ENCODE peak calls at places on chromosome 10, in four cellular contexts. One of them, this sample, is unnamed.

GRCh38 chr10:79976999-79977398 is 28.1 kb upstream of the SFTPD start:
- DNase-seq in H1: no peak
- DNase-seq in SK-N-SH: no peak
- DNase-seq in HepG2: no peak
- DNase-seq in this sample: no peak

GRCh38 chr10:53005612-53006325 is 233.2 kb upstream of the MBL2 start:
- DNase-seq in HepG2: no peak
- DNase-seq in H1: no peak
- DNase-seq in SK-N-SH: no peak
- DNase-seq in this sample: no peak

GRCh38 chr10:133127291-133128125 is 32.5 kb upstream of the KNDC1 start:
- DNase-seq in H1: no peak
- DNase-seq in SK-N-SH: peak; percentile 79
- DNase-seq in HepG2: no peak
- DNase-seq in this sample: no peak

GRCh38 chr10:15847481-15847880 is 12.8 kb downstream of the MINDY3 start:
- DNase-seq in H1: no peak
- DNase-seq in HepG2: no peak
- DNase-seq in SK-N-SH: no peak
- DNase-seq in this sample: no peak

GRCh38 chr10:71685554-71686202 is 33.9 kb downstream of the C10orf105 start:
- DNase-seq in H1: no peak
- DNase-seq in HepG2: no peak
- DNase-seq in SK-N-SH: no peak
- DNase-seq in this sample: no peak

GRCh38 chr10:102642553-102643345 is 1.5 kb upstream of the TRIM8 start:
- DNase-seq in HepG2: peak; percentile 50
- DNase-seq in H1: no peak
- DNase-seq in SK-N-SH: peak; percentile 62
- DNase-seq in this sample: peak; percentile 79

GRCh38 chr10:59754951-59755350 is 1.7 kb upstream of the MRLN start:
- DNase-seq in SK-N-SH: no peak
- DNase-seq in HepG2: no peak
- DNase-seq in H1: no peak
- DNase-seq in this sample: no peak

GRCh38 chr10:97731346-97732051 is 5.4 kb upstream of the ZFYVE27 start:
- DNase-seq in H1: no peak
- DNase-seq in SK-N-SH: peak; percentile 70
- DNase-seq in HepG2: peak; percentile 66
- DNase-seq in this sample: peak; percentile 64

GRCh38 chr10:120942806-120943413 is 91.7 kb downstream of the WDR11 start:
- DNase-seq in SK-N-SH: peak; percentile 86
- DNase-seq in HepG2: peak; percentile 32
- DNase-seq in H1: peak; percentile 81
- DNase-seq in this sample: peak; percentile 87

GRCh38 chr10:30176182-30176581 is 116.8 kb upstream of the JCAD start:
- DNase-seq in H1: no peak
- DNase-seq in HepG2: no peak
- DNase-seq in SK-N-SH: no peak
- DNase-seq in this sample: no peak

GRCh38 chr10:80405636-80406035 is 2.7 kb upstream of the PRXL2A start:
- DNase-seq in SK-N-SH: no peak
- DNase-seq in H1: no peak
- DNase-seq in HepG2: no peak
- DNase-seq in this sample: no peak

GRCh38 chr10:76632158-76633051 is 1005.2 kb downstream of the KCNMA1 start:
- DNase-seq in H1: no peak
- DNase-seq in HepG2: no peak
- DNase-seq in SK-N-SH: no peak
- DNase-seq in this sample: no peak

GRCh38 chr10:32377458-32378370 is 30.8 kb upstream of the EPC1 start:
- DNase-seq in HepG2: peak; percentile 37
- DNase-seq in SK-N-SH: peak; percentile 37
- DNase-seq in H1: no peak
- DNase-seq in this sample: no peak
- TF ChIP-seq EP300 in HepG2: no peak
- TF ChIP-seq EP300 in SK-N-SH: no peak
- TF ChIP-seq EP300 in H1: no peak
- TF ChIP-seq EP300 in this sample: no peak

GRCh38 chr10:75450654-75451419 is 19.4 kb downstream of the LRMDA start:
- DNase-seq in H1: no peak
- DNase-seq in HepG2: no peak
- DNase-seq in SK-N-SH: no peak
- DNase-seq in this sample: no peak
- TF ChIP-seq EP300 in H1: no peak
- TF ChIP-seq EP300 in HepG2: no peak
- TF ChIP-seq EP300 in SK-N-SH: no peak
- TF ChIP-seq EP300 in this sample: no peak

GRCh38 chr10:69443354-69443753 is 7.9 kb upstream of the TSPAN15 start:
- DNase-seq in H1: no peak
- DNase-seq in HepG2: no peak
- DNase-seq in SK-N-SH: no peak
- DNase-seq in this sample: no peak

GRCh38 chr10:69445094-69445493 is 6.2 kb upstream of the TSPAN15 start:
- DNase-seq in SK-N-SH: no peak
- DNase-seq in HepG2: no peak
- DNase-seq in H1: no peak
- DNase-seq in this sample: no peak

GRCh38 chr10:69449841-69450240 is 1.4 kb upstream of the TSPAN15 start:
- DNase-seq in H1: peak; percentile 39
- DNase-seq in HepG2: peak; percentile 73
- DNase-seq in SK-N-SH: peak; percentile 78
- DNase-seq in this sample: no peak

GRCh38 chr10:69446229-69446628 is 5.0 kb upstream of the TSPAN15 start:
- DNase-seq in HepG2: no peak
- DNase-seq in H1: no peak
- DNase-seq in SK-N-SH: no peak
- DNase-seq in this sample: no peak

GRCh38 chr10:69446650-69447151 is 4.6 kb upstream of the TSPAN15 start:
- DNase-seq in SK-N-SH: no peak
- DNase-seq in HepG2: peak; percentile 81
- DNase-seq in H1: no peak
- DNase-seq in this sample: no peak
- TF ChIP-seq EP300 in SK-N-SH: peak; percentile 39
- TF ChIP-seq EP300 in HepG2: peak; percentile 62
- TF ChIP-seq EP300 in H1: no peak
- TF ChIP-seq EP300 in this sample: no peak

GRCh38 chr10:47402681-47403301 is 18.7 kb upstream of the ZNF488 start:
- DNase-seq in SK-N-SH: no peak
- DNase-seq in H1: peak; percentile 51
- DNase-seq in HepG2: peak; percentile 70
- DNase-seq in this sample: peak; percentile 55
- TF ChIP-seq EP300 in SK-N-SH: peak; percentile 31
- TF ChIP-seq EP300 in H1: no peak
- TF ChIP-seq EP300 in HepG2: peak; percentile 38
- TF ChIP-seq EP300 in this sample: no peak

GRCh38 chr10:125263551-125263950 is 103.2 kb upstream of the CTBP2 start:
- DNase-seq in HepG2: peak; percentile 5
- DNase-seq in SK-N-SH: no peak
- DNase-seq in H1: no peak
- DNase-seq in this sample: no peak
- TF ChIP-seq EP300 in HepG2: no peak
- TF ChIP-seq EP300 in SK-N-SH: no peak
- TF ChIP-seq EP300 in H1: no peak
- TF ChIP-seq EP300 in this sample: no peak

GRCh38 chr10:5575482-5576153 is 50.9 kb downstream of the CALML3 start:
- DNase-seq in H1: no peak
- DNase-seq in HepG2: no peak
- DNase-seq in SK-N-SH: no peak
- DNase-seq in this sample: peak; percentile 44

GRCh38 chr10:5575144-5575481 is 50.4 kb downstream of the CALML3 start:
- DNase-seq in H1: no peak
- DNase-seq in SK-N-SH: no peak
- DNase-seq in HepG2: no peak
- DNase-seq in this sample: peak; percentile 55

GRCh38 chr10:5574642-5575131 is 49.9 kb downstream of the CALML3 start:
- DNase-seq in SK-N-SH: no peak
- DNase-seq in HepG2: no peak
- DNase-seq in H1: no peak
- DNase-seq in this sample: no peak

GRCh38 chr10:5576154-5576748 is 51.5 kb downstream of the CALML3 start:
- DNase-seq in SK-N-SH: no peak
- DNase-seq in H1: no peak
- DNase-seq in HepG2: no peak
- DNase-seq in this sample: no peak

DNA sequence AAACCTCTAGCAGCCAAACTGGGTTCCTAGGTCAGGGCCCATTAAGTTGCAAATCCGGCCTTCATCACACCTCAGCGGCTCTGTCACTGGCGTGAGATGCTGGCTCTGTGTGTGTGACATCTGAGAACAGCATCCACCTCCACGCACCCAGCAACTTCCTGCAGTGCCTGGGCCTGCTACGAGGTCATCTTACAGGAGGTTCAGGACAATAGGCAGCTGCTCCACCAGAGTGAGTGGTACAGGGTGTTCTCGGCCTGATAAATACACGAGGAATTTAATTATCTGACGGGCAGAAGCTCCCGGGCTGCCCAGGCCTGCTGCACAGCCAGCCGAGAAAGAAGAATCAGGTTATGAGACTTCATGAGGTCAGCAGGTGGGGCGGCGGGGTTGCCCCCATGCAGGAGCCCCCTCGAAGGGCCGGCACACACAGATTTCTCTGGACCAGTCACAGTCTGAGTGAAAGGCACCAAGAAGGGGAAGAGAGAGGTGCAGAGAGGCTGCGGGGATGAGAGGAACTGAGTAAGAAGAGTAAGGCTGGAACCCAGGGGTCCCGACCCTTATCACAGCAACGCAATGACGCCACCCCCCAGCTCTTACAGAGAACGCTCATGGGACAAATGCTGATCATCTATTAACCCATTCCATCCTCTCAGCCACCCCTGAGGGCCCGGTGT is 49.3 kb downstream of the CALML3 start:
- DNase-seq in HepG2: no peak
- DNase-seq in SK-N-SH: peak; percentile 80
- DNase-seq in H1: no peak
- DNase-seq in this sample: no peak
- TF ChIP-seq EP300 in HepG2: no peak
- TF ChIP-seq EP300 in SK-N-SH: no peak
- TF ChIP-seq EP300 in H1: no peak
- TF ChIP-seq EP300 in this sample: no peak